ENCODE peak calls at places on chromosome 13, in five cellular contexts. F is AG09309, K is AG04450, D is left ventricle myocardium inferior, I is breast epithelium. R is an unnamed sample.

GRCh38 chr13:41651413-41652068 is 194.2 kb downstream of the RGCC start:
- DNase-seq in K (no peak), D (no peak), I (no peak), F (no peak), R (no peak)

GRCh38 chr13:34151885-34152284 is 333.9 kb downstream of the RFC3 start:
- DNase-seq in I (no peak), D (no peak), F (no peak), K (no peak), R (no peak)

GRCh38 chr13:33612641-33613638 is 205.0 kb upstream of the RFC3 start:
- DNase-seq in F (no peak), I (no peak), K (no peak), D (no peak), R (no peak)

GRCh38 chr13:50509771-50510441 is 333.6 kb downstream of the DLEU7 start:
- DNase-seq in K (no peak), F (no peak), D (no peak), I (no peak), R (no peak)

GRCh38 chr13:98729526-98730057 is 22.9 kb downstream of the SLC15A1 start:
- DNase-seq in F (no peak), I (no peak), K (no peak), D (no peak), R (no peak)

GRCh38 chr13:29996316-29996715 is 145.9 kb upstream of the UBL3 start:
- DNase-seq in I (no peak), D (no peak), F (no peak), K (no peak), R (no peak)

GRCh38 chr13:45607931-45608330 is 7.6 kb downstream of the ERICH6B start:
- DNase-seq in D (no peak), K (no peak), I (no peak), F (no peak), R (no peak)

GRCh38 chr13:40340368-40341085 is 325.9 kb downstream of the FOXO1 start:
- DNase-seq in K (no peak), D (no peak), I (no peak), F (no peak), R (no peak)

GRCh38 chr13:76884167-76884566 is 2.0 kb downstream of the KCTD12 start:
- DNase-seq in I (peak), D (peak), F (no peak), K (no peak), R (peak)

GRCh38 chr13:77118134-77118533 is 91.2 kb upstream of the FBXL3 start:
- DNase-seq in I (no peak), K (no peak), D (no peak), F (no peak), R (no peak)

GRCh38 chr13:109785141-109785891 is 1.1 kb downstream of the IRS2 start:
- DNase-seq in K (no peak), F (no peak), I (peak), D (peak), R (peak)

GRCh38 chr13:29491248-29491647 is 104.2 kb downstream of the SLC7A1 start:
- DNase-seq in D (no peak), I (no peak), F (no peak), K (no peak), R (no peak)

GRCh38 chr13:29849071-29849541 is 1.3 kb downstream of the UBL3 start:
- DNase-seq in K (no peak), F (no peak), I (no peak), D (no peak), R (peak)

GRCh38 chr13:44109986-44110640 is 230.4 kb downstream of the LACC1 start:
- DNase-seq in D (no peak), K (no peak), F (no peak), I (no peak), R (no peak)
- TF ChIP-seq CTCF in D (no peak), K (no peak), F (no peak), I (no peak), R (no peak)

GRCh38 chr13:27274631-27275030 is 4.0 kb downstream of the RASL11A start:
- DNase-seq in F (no peak), I (no peak), D (no peak), K (no peak), R (no peak)

GRCh38 chr13:27273658-27274425 is 3.2 kb downstream of the RASL11A start:
- DNase-seq in I (no peak), D (no peak), F (no peak), K (no peak), R (no peak)

GRCh38 chr13:27269114-27269665 is 1.4 kb upstream of the RASL11A start:
- DNase-seq in I (no peak), K (no peak), D (no peak), F (no peak), R (peak)

GRCh38 chr13:27271572-27272096 is 1.0 kb downstream of the RASL11A start:
- DNase-seq in K (no peak), F (no peak), I (no peak), D (no peak), R (no peak)

DNA sequence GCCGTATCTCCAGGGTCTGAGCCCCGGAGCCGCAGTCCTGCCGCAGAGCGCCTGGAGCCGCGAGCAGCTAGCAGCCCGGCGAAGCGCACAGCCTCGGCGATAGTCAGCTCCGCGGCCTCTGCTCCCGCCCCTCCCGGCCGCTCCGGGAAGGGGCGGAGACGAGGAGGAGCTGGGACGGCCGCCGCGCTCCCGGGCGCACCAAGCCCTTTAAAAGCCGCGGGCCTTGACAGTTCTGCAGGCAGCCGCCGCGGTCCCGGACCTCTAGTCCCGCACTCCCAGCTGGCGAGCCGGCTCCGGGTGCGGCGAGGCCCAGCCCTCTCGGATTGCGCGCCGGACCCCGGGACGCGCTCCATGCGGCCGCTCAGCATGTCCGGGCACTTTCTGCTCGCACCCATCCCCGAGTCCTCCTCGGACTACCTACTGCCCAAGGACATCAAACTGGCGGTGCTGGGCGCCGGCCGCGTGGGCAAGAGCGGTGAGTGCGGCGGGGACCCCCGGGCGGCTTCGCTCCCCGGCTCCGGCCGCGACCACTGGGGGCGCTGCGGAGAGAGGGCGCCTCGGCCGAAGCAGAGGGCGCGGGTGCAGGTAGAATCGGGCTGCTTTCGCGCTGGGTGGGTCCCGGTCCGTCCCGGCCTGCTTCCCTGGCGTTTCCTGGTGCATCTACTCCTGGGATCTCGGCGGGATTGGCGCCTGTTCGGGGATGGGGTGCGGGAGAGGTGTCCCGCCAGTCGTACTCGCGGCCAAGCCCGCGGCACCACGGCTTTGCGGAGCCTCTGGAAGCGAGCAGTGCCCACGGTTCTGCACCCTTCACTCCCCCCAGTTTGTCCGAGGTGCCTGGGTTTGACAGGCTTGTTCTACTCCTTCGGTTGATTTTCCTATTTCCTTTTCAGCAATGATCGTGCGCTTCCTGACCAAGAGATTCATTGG is at the start of gene RASL11A:
- DNase-seq in F (peak), I (peak), K (peak), D (peak), R (peak)
- H3K4me3 ChIP-seq in F (peak), I (peak), K (peak), D (peak), R (peak)

GRCh38 chr13:68810660-68811059 is 1297.0 kb upstream of the ATXN8OS start:
- DNase-seq in D (no peak), F (no peak), K (no peak), I (no peak), R (no peak)
- TF ChIP-seq CTCF in D (no peak), F (no peak), K (no peak), I (no peak), R (no peak)

DNA sequence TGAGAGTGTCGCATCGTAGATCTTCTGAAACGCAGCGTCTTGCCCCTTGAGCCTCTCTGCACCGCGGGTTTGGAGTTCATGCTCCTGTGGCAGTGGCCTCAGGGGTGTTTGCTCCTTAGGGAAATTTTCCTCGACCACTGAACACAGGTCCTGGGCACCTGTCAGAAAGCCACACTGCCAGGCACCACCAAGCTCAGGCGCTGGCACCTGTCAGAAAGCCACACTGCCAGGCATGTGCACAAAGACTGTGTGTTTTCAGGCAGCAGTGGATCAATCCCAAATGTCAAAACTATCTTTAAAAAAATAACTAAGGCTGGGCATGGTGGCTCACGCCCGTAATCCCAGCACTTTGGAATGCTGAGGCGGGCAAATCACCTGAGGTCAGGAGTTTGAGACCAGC is 87.1 kb downstream of the ATP11A start:
- DNase-seq in D (no peak), K (no peak), F (no peak), I (no peak), R (no peak)
- H3K4me3 ChIP-seq in D (no peak), K (no peak), F (no peak), I (no peak), R (no peak)

GRCh38 chr13:103351035-103351828 is 285.0 kb upstream of the SLC10A2 start:
- DNase-seq in D (peak), F (no peak), K (no peak), I (no peak), R (peak)
- TF ChIP-seq CTCF in D (no peak), F (no peak), K (no peak), I (no peak), R (no peak)

DNA sequence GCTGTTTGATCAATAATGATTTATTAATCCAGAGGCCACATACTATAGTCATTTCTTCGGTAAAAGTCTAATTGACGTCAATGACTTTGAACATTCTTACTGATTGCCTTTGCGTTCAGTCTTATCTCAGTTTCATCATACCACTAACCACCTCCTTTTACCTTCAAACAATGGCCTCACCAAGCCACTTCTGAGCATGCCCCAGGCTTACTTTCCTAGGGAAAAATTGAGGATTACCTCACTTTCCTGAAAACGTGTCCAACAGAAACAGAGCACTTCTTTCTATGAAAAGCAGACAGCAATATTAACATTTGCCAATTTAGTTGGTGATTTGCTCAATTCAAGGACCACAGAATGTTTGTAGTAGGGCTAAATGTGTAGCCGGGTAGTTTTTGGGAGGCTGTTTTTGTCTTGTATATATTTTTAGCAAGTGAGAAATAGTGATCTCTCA is 157.6 kb downstream of the KLF5 start:
- DNase-seq in D (no peak), K (no peak), F (peak), I (peak), R (peak)
- H3K4me3 ChIP-seq in D (no peak), K (no peak), F (no peak), I (no peak), R (no peak)